ENCODE peak calls at places on chromosomes 13 and 19, in five cellular contexts. One of them, this sample, is unnamed.
A peak's percentile ranks its signal among the peaks of the same experiment; 100 is the strongest.

GRCh38 chr13:33931397-33931987 is 113.5 kb downstream of the RFC3 start:
- DNase-seq in right atrium auricular region: no peak
- DNase-seq in choroid plexus epithelial cell: peak; percentile 80
- DNase-seq in colonic mucosa: no peak
- DNase-seq in mammary epithelial cell: peak; percentile 43
- DNase-seq in this sample: peak; percentile 61

GRCh38 chr19:52679598-52679997 is 41.4 kb upstream of the ZNF83 start:
- DNase-seq in right atrium auricular region: no peak
- DNase-seq in colonic mucosa: no peak
- DNase-seq in choroid plexus epithelial cell: no peak
- DNase-seq in mammary epithelial cell: no peak
- DNase-seq in this sample: no peak

GRCh38 chr19:32872391-32872790 is 2.8 kb upstream of the SLC7A9 start:
- DNase-seq in mammary epithelial cell: no peak
- DNase-seq in colonic mucosa: no peak
- DNase-seq in choroid plexus epithelial cell: no peak
- DNase-seq in right atrium auricular region: no peak
- DNase-seq in this sample: no peak

GRCh38 chr13:19601749-19602725 is 31.4 kb upstream of the MPHOSPH8 start:
- DNase-seq in right atrium auricular region: no peak
- DNase-seq in choroid plexus epithelial cell: peak; percentile 41
- DNase-seq in mammary epithelial cell: peak; percentile 48
- DNase-seq in colonic mucosa: peak; percentile 30
- DNase-seq in this sample: peak; percentile 43

GRCh38 chr19:5119297-5119998 is 150.5 kb downstream of the KDM4B start:
- DNase-seq in choroid plexus epithelial cell: no peak
- DNase-seq in mammary epithelial cell: no peak
- DNase-seq in right atrium auricular region: no peak
- DNase-seq in colonic mucosa: no peak
- DNase-seq in this sample: no peak

GRCh38 chr19:13277104-13277809 is 127.0 kb downstream of the IER2 start:
- DNase-seq in mammary epithelial cell: peak; percentile 63
- DNase-seq in right atrium auricular region: no peak
- DNase-seq in colonic mucosa: peak; percentile 78
- DNase-seq in choroid plexus epithelial cell: peak; percentile 83
- DNase-seq in this sample: peak; percentile 79

GRCh38 chr13:101523732-101524131 is 71.3 kb downstream of the ITGBL1 start:
- DNase-seq in right atrium auricular region: peak; percentile 65
- DNase-seq in choroid plexus epithelial cell: peak; percentile 72
- DNase-seq in mammary epithelial cell: peak; percentile 77
- DNase-seq in colonic mucosa: no peak
- DNase-seq in this sample: peak; percentile 48

GRCh38 chr19:4911786-4912672 is 2.7 kb downstream of the UHRF1 start:
- DNase-seq in mammary epithelial cell: peak; percentile 99
- DNase-seq in choroid plexus epithelial cell: peak; percentile 100
- DNase-seq in right atrium auricular region: peak; percentile 80
- DNase-seq in colonic mucosa: peak; percentile 70
- DNase-seq in this sample: peak; percentile 99

GRCh38 chr13:49421391-49421790 is 22.5 kb downstream of the CAB39L start:
- DNase-seq in choroid plexus epithelial cell: peak; percentile 28
- DNase-seq in colonic mucosa: no peak
- DNase-seq in right atrium auricular region: no peak
- DNase-seq in mammary epithelial cell: peak; percentile 3
- DNase-seq in this sample: peak; percentile 46

GRCh38 chr13:20711301-20712044 is 8.0 kb downstream of the IL17D start:
- DNase-seq in mammary epithelial cell: no peak
- DNase-seq in right atrium auricular region: peak; percentile 56
- DNase-seq in choroid plexus epithelial cell: no peak
- DNase-seq in colonic mucosa: no peak
- DNase-seq in this sample: no peak

GRCh38 chr19:17803264-17803896 is 8.4 kb downstream of the B3GNT3 start:
- DNase-seq in mammary epithelial cell: no peak
- DNase-seq in colonic mucosa: no peak
- DNase-seq in right atrium auricular region: no peak
- DNase-seq in choroid plexus epithelial cell: no peak
- DNase-seq in this sample: no peak

GRCh38 chr13:83819156-83819555 is 63.1 kb downstream of the SLITRK1 start:
- DNase-seq in colonic mucosa: no peak
- DNase-seq in mammary epithelial cell: no peak
- DNase-seq in right atrium auricular region: no peak
- DNase-seq in choroid plexus epithelial cell: peak; percentile 57
- DNase-seq in this sample: no peak

GRCh38 chr19:35673121-35673804 is 6.9 kb downstream of the UPK1A start:
- DNase-seq in colonic mucosa: no peak
- DNase-seq in mammary epithelial cell: peak; percentile 84
- DNase-seq in right atrium auricular region: peak; percentile 60
- DNase-seq in choroid plexus epithelial cell: peak; percentile 55
- DNase-seq in this sample: peak; percentile 57

GRCh38 chr19:18856385-18857126 is 24.8 kb downstream of the UPF1 start:
- DNase-seq in choroid plexus epithelial cell: peak; percentile 76
- DNase-seq in right atrium auricular region: no peak
- DNase-seq in colonic mucosa: no peak
- DNase-seq in mammary epithelial cell: peak; percentile 37
- DNase-seq in this sample: peak; percentile 46

GRCh38 chr19:48595833-48596232 is 10.7 kb upstream of the SPACA4 start:
- DNase-seq in right atrium auricular region: no peak
- DNase-seq in choroid plexus epithelial cell: no peak
- DNase-seq in mammary epithelial cell: no peak
- DNase-seq in colonic mucosa: no peak
- DNase-seq in this sample: no peak

GRCh38 chr13:103788061-103788652 is 721.9 kb upstream of the SLC10A2 start:
- DNase-seq in mammary epithelial cell: no peak
- DNase-seq in choroid plexus epithelial cell: peak; percentile 35
- DNase-seq in right atrium auricular region: no peak
- DNase-seq in colonic mucosa: no peak
- DNase-seq in this sample: no peak

GRCh38 chr13:98606296-98606695 is 29.4 kb upstream of the STK24 start:
- DNase-seq in mammary epithelial cell: no peak
- DNase-seq in right atrium auricular region: no peak
- DNase-seq in choroid plexus epithelial cell: no peak
- DNase-seq in colonic mucosa: no peak
- DNase-seq in this sample: no peak

GRCh38 chr19:56725829-56726424 is 54.4 kb upstream of the ZNF835 start:
- DNase-seq in mammary epithelial cell: no peak
- DNase-seq in colonic mucosa: no peak
- DNase-seq in choroid plexus epithelial cell: peak; percentile 18
- DNase-seq in right atrium auricular region: no peak
- DNase-seq in this sample: peak; percentile 0

GRCh38 chr19:5271145-5271544 is 69.5 kb downstream of the PTPRS start:
- DNase-seq in mammary epithelial cell: no peak
- DNase-seq in choroid plexus epithelial cell: peak; percentile 26
- DNase-seq in right atrium auricular region: no peak
- DNase-seq in colonic mucosa: no peak
- DNase-seq in this sample: no peak

DNA sequence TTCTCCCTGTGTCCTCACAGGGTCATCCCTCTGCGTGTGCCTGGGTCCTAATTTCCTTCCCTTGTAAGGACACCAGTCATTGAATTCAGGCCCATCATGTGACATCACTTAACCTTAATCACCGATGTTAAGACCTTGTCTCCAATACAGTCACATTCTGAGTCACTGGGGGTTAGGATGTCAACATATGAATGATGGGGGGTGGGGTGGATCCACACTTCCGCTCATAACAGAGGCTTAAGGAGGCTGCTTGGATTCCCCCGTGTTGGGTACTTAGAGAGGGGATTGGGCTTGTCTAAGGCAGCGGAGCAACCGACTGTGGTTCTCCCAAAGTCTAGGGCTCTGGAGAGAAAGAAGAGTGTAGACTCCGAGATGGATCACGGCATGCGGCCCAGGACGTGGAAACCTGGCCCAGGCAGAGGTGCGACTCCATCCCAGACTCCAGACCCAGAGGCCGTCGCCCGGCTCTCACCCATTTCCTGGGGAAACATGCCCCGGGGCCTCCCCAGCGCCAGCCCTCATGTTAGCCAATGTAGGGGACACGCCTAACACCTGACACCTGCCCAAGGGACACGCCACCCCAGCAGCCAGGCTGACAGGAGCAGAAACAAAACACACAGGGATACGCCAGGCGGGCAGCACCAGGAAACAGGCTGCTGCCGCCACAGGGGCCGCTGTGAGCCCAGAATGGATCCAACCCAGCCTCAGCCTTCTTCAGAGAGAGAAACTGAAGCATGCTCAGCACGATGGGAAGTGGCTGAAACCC is 17.1 kb upstream of the IGLON5 start:
- DNase-seq in mammary epithelial cell: no peak
- DNase-seq in right atrium auricular region: no peak
- DNase-seq in colonic mucosa: no peak
- DNase-seq in choroid plexus epithelial cell: no peak
- DNase-seq in this sample: no peak
- TF ChIP-seq CTCF in mammary epithelial cell: no peak
- TF ChIP-seq CTCF in right atrium auricular region: no peak
- TF ChIP-seq CTCF in colonic mucosa: no peak
- TF ChIP-seq CTCF in choroid plexus epithelial cell: no peak
- TF ChIP-seq CTCF in this sample: no peak

GRCh38 chr19:20923077-20923871 is at the start of gene ZNF85:
- DNase-seq in mammary epithelial cell: peak; percentile 90
- DNase-seq in right atrium auricular region: peak; percentile 96
- DNase-seq in choroid plexus epithelial cell: peak; percentile 94
- DNase-seq in colonic mucosa: peak; percentile 93
- DNase-seq in this sample: peak; percentile 87
- H3K4me3 ChIP-seq in mammary epithelial cell: peak within 1 kb of the TSS; percentile 71
- H3K4me3 ChIP-seq in right atrium auricular region: peak within 1 kb of the TSS; percentile 63
- H3K4me3 ChIP-seq in choroid plexus epithelial cell: peak within 1 kb of the TSS; percentile 70
- H3K4me3 ChIP-seq in colonic mucosa: peak within 1 kb of the TSS; percentile 70
- H3K4me3 ChIP-seq in this sample: peak within 1 kb of the TSS; percentile 76

GRCh38 chr13:108426893-108427292 is 157.4 kb downstream of the TNFSF13B start:
- DNase-seq in choroid plexus epithelial cell: peak; percentile 70
- DNase-seq in right atrium auricular region: no peak
- DNase-seq in colonic mucosa: no peak
- DNase-seq in mammary epithelial cell: no peak
- DNase-seq in this sample: no peak
- TF ChIP-seq CTCF in choroid plexus epithelial cell: peak; percentile 34
- TF ChIP-seq CTCF in right atrium auricular region: no peak
- TF ChIP-seq CTCF in colonic mucosa: no peak
- TF ChIP-seq CTCF in mammary epithelial cell: no peak
- TF ChIP-seq CTCF in this sample: no peak

GRCh38 chr13:76874466-76874865 is 11.7 kb downstream of the KCTD12 start:
- DNase-seq in colonic mucosa: no peak
- DNase-seq in right atrium auricular region: no peak
- DNase-seq in choroid plexus epithelial cell: no peak
- DNase-seq in mammary epithelial cell: no peak
- DNase-seq in this sample: no peak
- H3K4me3 ChIP-seq in colonic mucosa: no peak overlapping the region
- H3K4me3 ChIP-seq in right atrium auricular region: no peak overlapping the region
- H3K4me3 ChIP-seq in choroid plexus epithelial cell: no peak overlapping the region
- H3K4me3 ChIP-seq in mammary epithelial cell: no peak overlapping the region
- H3K4me3 ChIP-seq in this sample: no peak overlapping the region

GRCh38 chr13:107141767-107142166 is 573.8 kb upstream of the ARGLU1 start:
- DNase-seq in choroid plexus epithelial cell: no peak
- DNase-seq in mammary epithelial cell: no peak
- DNase-seq in colonic mucosa: no peak
- DNase-seq in right atrium auricular region: no peak
- DNase-seq in this sample: no peak

GRCh38 chr13:107133950-107134349 is 566.0 kb upstream of the ARGLU1 start:
- DNase-seq in right atrium auricular region: no peak
- DNase-seq in choroid plexus epithelial cell: no peak
- DNase-seq in colonic mucosa: no peak
- DNase-seq in mammary epithelial cell: no peak
- DNase-seq in this sample: no peak

GRCh38 chr13:107144432-107144831 is 576.5 kb upstream of the ARGLU1 start:
- DNase-seq in mammary epithelial cell: no peak
- DNase-seq in choroid plexus epithelial cell: peak; percentile 48
- DNase-seq in right atrium auricular region: no peak
- DNase-seq in colonic mucosa: no peak
- DNase-seq in this sample: peak; percentile 14

GRCh38 chr13:107138987-107139386 is 571.0 kb upstream of the ARGLU1 start:
- DNase-seq in mammary epithelial cell: no peak
- DNase-seq in choroid plexus epithelial cell: no peak
- DNase-seq in colonic mucosa: no peak
- DNase-seq in right atrium auricular region: no peak
- DNase-seq in this sample: no peak

DNA sequence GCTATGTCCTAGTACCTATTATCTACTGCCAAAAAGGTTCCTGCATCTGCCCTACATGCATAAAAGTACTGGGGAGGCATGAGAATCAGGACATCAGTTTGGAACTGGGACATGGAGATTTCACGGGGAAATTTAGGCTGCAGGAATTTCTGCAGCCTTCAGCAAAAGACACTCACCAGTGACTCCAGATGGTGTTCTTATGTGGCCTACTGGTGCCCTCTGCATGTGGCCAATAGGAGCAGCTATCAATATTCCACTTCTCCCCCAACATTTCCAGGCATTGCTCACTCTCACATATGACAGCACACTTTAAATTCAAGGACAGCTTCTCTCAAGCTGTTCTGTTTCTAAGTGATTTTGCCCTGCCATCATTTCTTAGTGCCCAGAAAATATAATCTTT is 570.5 kb upstream of the ARGLU1 start:
- DNase-seq in mammary epithelial cell: no peak
- DNase-seq in choroid plexus epithelial cell: no peak
- DNase-seq in right atrium auricular region: no peak
- DNase-seq in colonic mucosa: no peak
- DNase-seq in this sample: no peak
- TF ChIP-seq CTCF in mammary epithelial cell: no peak
- TF ChIP-seq CTCF in choroid plexus epithelial cell: no peak
- TF ChIP-seq CTCF in right atrium auricular region: no peak
- TF ChIP-seq CTCF in colonic mucosa: no peak
- TF ChIP-seq CTCF in this sample: no peak

GRCh38 chr19:53882391-53883050 is 524 bp downstream of the PRKCG start:
- DNase-seq in right atrium auricular region: no peak
- DNase-seq in colonic mucosa: no peak
- DNase-seq in mammary epithelial cell: no peak
- DNase-seq in choroid plexus epithelial cell: no peak
- DNase-seq in this sample: no peak
- H3K4me3 ChIP-seq in right atrium auricular region: peak overlapping the region; percentile 45
- H3K4me3 ChIP-seq in colonic mucosa: peak overlapping the region; percentile 27
- H3K4me3 ChIP-seq in mammary epithelial cell: no peak overlapping the region
- H3K4me3 ChIP-seq in choroid plexus epithelial cell: no peak overlapping the region
- H3K4me3 ChIP-seq in this sample: no peak overlapping the region

GRCh38 chr13:79625517-79625916 is 144.6 kb downstream of the NDFIP2 start:
- DNase-seq in right atrium auricular region: no peak
- DNase-seq in colonic mucosa: no peak
- DNase-seq in choroid plexus epithelial cell: no peak
- DNase-seq in mammary epithelial cell: no peak
- DNase-seq in this sample: no peak

GRCh38 chr13:79626924-79627323 is 146.0 kb downstream of the NDFIP2 start:
- DNase-seq in colonic mucosa: no peak
- DNase-seq in right atrium auricular region: no peak
- DNase-seq in choroid plexus epithelial cell: peak; percentile 14
- DNase-seq in mammary epithelial cell: peak; percentile 70
- DNase-seq in this sample: no peak

GRCh38 chr13:79637086-79637763 is 156.3 kb downstream of the NDFIP2 start:
- DNase-seq in choroid plexus epithelial cell: peak; percentile 50
- DNase-seq in mammary epithelial cell: no peak
- DNase-seq in colonic mucosa: no peak
- DNase-seq in right atrium auricular region: no peak
- DNase-seq in this sample: peak; percentile 30

GRCh38 chr13:79628463-79628862 is 147.5 kb downstream of the NDFIP2 start:
- DNase-seq in right atrium auricular region: no peak
- DNase-seq in colonic mucosa: no peak
- DNase-seq in mammary epithelial cell: no peak
- DNase-seq in choroid plexus epithelial cell: no peak
- DNase-seq in this sample: peak; percentile 56

GRCh38 chr13:79631260-79631659 is 150.3 kb downstream of the NDFIP2 start:
- DNase-seq in mammary epithelial cell: peak; percentile 97
- DNase-seq in colonic mucosa: no peak
- DNase-seq in right atrium auricular region: no peak
- DNase-seq in choroid plexus epithelial cell: peak; percentile 60
- DNase-seq in this sample: peak; percentile 66
- TF ChIP-seq CTCF in mammary epithelial cell: peak; percentile 66
- TF ChIP-seq CTCF in colonic mucosa: no peak
- TF ChIP-seq CTCF in right atrium auricular region: peak; percentile 55
- TF ChIP-seq CTCF in choroid plexus epithelial cell: peak; percentile 25
- TF ChIP-seq CTCF in this sample: no peak